ENCODE peak calls at places on chromosomes 4 and X, in four cellular contexts. One of them, this sample, is unnamed.

GRCh38 chr4:1870328-1870577 is 940 bp upstream of the NSD2 start:
- DNase-seq in stimulated activated CD8-positive, alpha-beta memory T cell treated with anti-CD3 and anti-CD28 coated beads, Interleukin-4, amount 100 ng/mL, for 4 hours: peak
- DNase-seq in progenitor cell of endocrine pancreas: peak
- DNase-seq in thoracic aorta: peak
- DNase-seq in this sample: no peak

GRCh38 chr4:121071640-121072037 is 696 bp downstream of the NDNF start:
- DNase-seq in stimulated activated CD8-positive, alpha-beta memory T cell treated with anti-CD3 and anti-CD28 coated beads, Interleukin-4, amount 100 ng/mL, for 4 hours: no peak
- DNase-seq in progenitor cell of endocrine pancreas: no peak
- DNase-seq in thoracic aorta: no peak
- DNase-seq in this sample: no peak

GRCh38 chrX:96837808-96838207 is 45.9 kb upstream of the RPA4 start:
- DNase-seq in stimulated activated CD8-positive, alpha-beta memory T cell treated with anti-CD3 and anti-CD28 coated beads, Interleukin-4, amount 100 ng/mL, for 4 hours: no peak
- DNase-seq in progenitor cell of endocrine pancreas: no peak
- DNase-seq in thoracic aorta: no peak
- DNase-seq in this sample: no peak

GRCh38 chrX:131322646-131323045 is 33.5 kb upstream of the IGSF1 start:
- DNase-seq in stimulated activated CD8-positive, alpha-beta memory T cell treated with anti-CD3 and anti-CD28 coated beads, Interleukin-4, amount 100 ng/mL, for 4 hours: no peak
- DNase-seq in progenitor cell of endocrine pancreas: no peak
- DNase-seq in thoracic aorta: no peak
- DNase-seq in this sample: no peak

GRCh38 chr4:48173055-48173991 is 39.3 kb upstream of the TXK start:
- DNase-seq in stimulated activated CD8-positive, alpha-beta memory T cell treated with anti-CD3 and anti-CD28 coated beads, Interleukin-4, amount 100 ng/mL, for 4 hours: no peak
- DNase-seq in progenitor cell of endocrine pancreas: no peak
- DNase-seq in thoracic aorta: no peak
- DNase-seq in this sample: no peak

GRCh38 chrX:18964026-18964425 is 19.9 kb downstream of the PHKA2 start:
- DNase-seq in stimulated activated CD8-positive, alpha-beta memory T cell treated with anti-CD3 and anti-CD28 coated beads, Interleukin-4, amount 100 ng/mL, for 4 hours: no peak
- DNase-seq in progenitor cell of endocrine pancreas: no peak
- DNase-seq in thoracic aorta: no peak
- DNase-seq in this sample: no peak

GRCh38 chr4:7199129-7199725 is 6.9 kb downstream of the SORCS2 start:
- DNase-seq in stimulated activated CD8-positive, alpha-beta memory T cell treated with anti-CD3 and anti-CD28 coated beads, Interleukin-4, amount 100 ng/mL, for 4 hours: no peak
- DNase-seq in progenitor cell of endocrine pancreas: no peak
- DNase-seq in thoracic aorta: no peak
- DNase-seq in this sample: no peak

GRCh38 chrX:107542500-107542899 is 85.8 kb upstream of the PRPS1 start:
- DNase-seq in stimulated activated CD8-positive, alpha-beta memory T cell treated with anti-CD3 and anti-CD28 coated beads, Interleukin-4, amount 100 ng/mL, for 4 hours: no peak
- DNase-seq in progenitor cell of endocrine pancreas: no peak
- DNase-seq in thoracic aorta: no peak
- DNase-seq in this sample: no peak

GRCh38 chrX:154717824-154718223 is 33.1 kb downstream of the GAB3 start:
- DNase-seq in stimulated activated CD8-positive, alpha-beta memory T cell treated with anti-CD3 and anti-CD28 coated beads, Interleukin-4, amount 100 ng/mL, for 4 hours: no peak
- DNase-seq in progenitor cell of endocrine pancreas: no peak
- DNase-seq in thoracic aorta: no peak
- DNase-seq in this sample: no peak

GRCh38 chrX:23826653-23827052 is 43.7 kb downstream of the SAT1 start:
- DNase-seq in stimulated activated CD8-positive, alpha-beta memory T cell treated with anti-CD3 and anti-CD28 coated beads, Interleukin-4, amount 100 ng/mL, for 4 hours: no peak
- DNase-seq in progenitor cell of endocrine pancreas: no peak
- DNase-seq in thoracic aorta: no peak
- DNase-seq in this sample: no peak

GRCh38 chr4:100306018-100306417 is 115.8 kb upstream of the DDIT4L start:
- DNase-seq in stimulated activated CD8-positive, alpha-beta memory T cell treated with anti-CD3 and anti-CD28 coated beads, Interleukin-4, amount 100 ng/mL, for 4 hours: no peak
- DNase-seq in progenitor cell of endocrine pancreas: no peak
- DNase-seq in thoracic aorta: no peak
- DNase-seq in this sample: no peak

GRCh38 chr4:169996379-169997245 is 29.6 kb downstream of the MFAP3L start:
- DNase-seq in stimulated activated CD8-positive, alpha-beta memory T cell treated with anti-CD3 and anti-CD28 coated beads, Interleukin-4, amount 100 ng/mL, for 4 hours: no peak
- DNase-seq in progenitor cell of endocrine pancreas: no peak
- DNase-seq in thoracic aorta: no peak
- DNase-seq in this sample: no peak

GRCh38 chr4:87005690-87006461 is 71.1 kb downstream of the AFF1 start:
- DNase-seq in stimulated activated CD8-positive, alpha-beta memory T cell treated with anti-CD3 and anti-CD28 coated beads, Interleukin-4, amount 100 ng/mL, for 4 hours: no peak
- DNase-seq in progenitor cell of endocrine pancreas: no peak
- DNase-seq in thoracic aorta: no peak
- DNase-seq in this sample: no peak

GRCh38 chr4:81166431-81166830 is 48.6 kb downstream of the PRKG2 start:
- DNase-seq in stimulated activated CD8-positive, alpha-beta memory T cell treated with anti-CD3 and anti-CD28 coated beads, Interleukin-4, amount 100 ng/mL, for 4 hours: no peak
- DNase-seq in progenitor cell of endocrine pancreas: no peak
- DNase-seq in thoracic aorta: no peak
- DNase-seq in this sample: no peak

GRCh38 chr4:40736910-40737309 is 12.8 kb upstream of the NSUN7 start:
- DNase-seq in stimulated activated CD8-positive, alpha-beta memory T cell treated with anti-CD3 and anti-CD28 coated beads, Interleukin-4, amount 100 ng/mL, for 4 hours: no peak
- DNase-seq in progenitor cell of endocrine pancreas: no peak
- DNase-seq in thoracic aorta: no peak
- DNase-seq in this sample: no peak

GRCh38 chr4:75902352-75902751 is at the start of gene PPEF2:
- DNase-seq in stimulated activated CD8-positive, alpha-beta memory T cell treated with anti-CD3 and anti-CD28 coated beads, Interleukin-4, amount 100 ng/mL, for 4 hours: no peak
- DNase-seq in progenitor cell of endocrine pancreas: no peak
- DNase-seq in thoracic aorta: no peak
- DNase-seq in this sample: no peak

GRCh38 chrX:44144491-44144890 is 171.3 kb upstream of the NDP start:
- DNase-seq in stimulated activated CD8-positive, alpha-beta memory T cell treated with anti-CD3 and anti-CD28 coated beads, Interleukin-4, amount 100 ng/mL, for 4 hours: no peak
- DNase-seq in progenitor cell of endocrine pancreas: no peak
- DNase-seq in thoracic aorta: no peak
- DNase-seq in this sample: no peak

GRCh38 chr4:185171373-185172071 is 28.5 kb downstream of the SLC25A4 start:
- DNase-seq in stimulated activated CD8-positive, alpha-beta memory T cell treated with anti-CD3 and anti-CD28 coated beads, Interleukin-4, amount 100 ng/mL, for 4 hours: no peak
- DNase-seq in progenitor cell of endocrine pancreas: no peak
- DNase-seq in thoracic aorta: no peak
- DNase-seq in this sample: no peak

GRCh38 chr4:26491449-26492170 is 1.3 kb upstream of the CCKAR start:
- DNase-seq in stimulated activated CD8-positive, alpha-beta memory T cell treated with anti-CD3 and anti-CD28 coated beads, Interleukin-4, amount 100 ng/mL, for 4 hours: no peak
- DNase-seq in progenitor cell of endocrine pancreas: no peak
- DNase-seq in thoracic aorta: no peak
- DNase-seq in this sample: no peak

GRCh38 chr4:65880594-65880993 is 210.3 kb upstream of the EPHA5 start:
- DNase-seq in stimulated activated CD8-positive, alpha-beta memory T cell treated with anti-CD3 and anti-CD28 coated beads, Interleukin-4, amount 100 ng/mL, for 4 hours: no peak
- DNase-seq in progenitor cell of endocrine pancreas: no peak
- DNase-seq in thoracic aorta: no peak
- DNase-seq in this sample: no peak

GRCh38 chr4:20615492-20616136 is 84.6 kb upstream of the PACRGL start:
- DNase-seq in stimulated activated CD8-positive, alpha-beta memory T cell treated with anti-CD3 and anti-CD28 coated beads, Interleukin-4, amount 100 ng/mL, for 4 hours: no peak
- DNase-seq in progenitor cell of endocrine pancreas: no peak
- DNase-seq in thoracic aorta: no peak
- DNase-seq in this sample: no peak

GRCh38 chr4:26235500-26235899 is 85.3 kb upstream of the RBPJ start:
- DNase-seq in stimulated activated CD8-positive, alpha-beta memory T cell treated with anti-CD3 and anti-CD28 coated beads, Interleukin-4, amount 100 ng/mL, for 4 hours: no peak
- DNase-seq in progenitor cell of endocrine pancreas: no peak
- DNase-seq in thoracic aorta: no peak
- DNase-seq in this sample: no peak

GRCh38 chr4:76704133-76704881 is 193.6 kb downstream of the SOWAHB start:
- DNase-seq in stimulated activated CD8-positive, alpha-beta memory T cell treated with anti-CD3 and anti-CD28 coated beads, Interleukin-4, amount 100 ng/mL, for 4 hours: no peak
- DNase-seq in progenitor cell of endocrine pancreas: no peak
- DNase-seq in thoracic aorta: no peak
- DNase-seq in this sample: no peak

GRCh38 chrX:118347131-118347530 is 1.2 kb downstream of the WDR44 start:
- DNase-seq in stimulated activated CD8-positive, alpha-beta memory T cell treated with anti-CD3 and anti-CD28 coated beads, Interleukin-4, amount 100 ng/mL, for 4 hours: no peak
- DNase-seq in progenitor cell of endocrine pancreas: no peak
- DNase-seq in thoracic aorta: no peak
- DNase-seq in this sample: no peak

GRCh38 chrX:21993265-21993664 is 38.9 kb upstream of the PHEX start:
- DNase-seq in stimulated activated CD8-positive, alpha-beta memory T cell treated with anti-CD3 and anti-CD28 coated beads, Interleukin-4, amount 100 ng/mL, for 4 hours: no peak
- DNase-seq in progenitor cell of endocrine pancreas: no peak
- DNase-seq in thoracic aorta: no peak
- DNase-seq in this sample: no peak

GRCh38 chr4:179116011-179116410 is 1673.8 kb upstream of the AGA start:
- DNase-seq in stimulated activated CD8-positive, alpha-beta memory T cell treated with anti-CD3 and anti-CD28 coated beads, Interleukin-4, amount 100 ng/mL, for 4 hours: no peak
- DNase-seq in progenitor cell of endocrine pancreas: no peak
- DNase-seq in thoracic aorta: no peak
- DNase-seq in this sample: no peak

GRCh38 chr4:83114576-83114975 is at the start of gene PLAC8:
- DNase-seq in stimulated activated CD8-positive, alpha-beta memory T cell treated with anti-CD3 and anti-CD28 coated beads, Interleukin-4, amount 100 ng/mL, for 4 hours: no peak
- DNase-seq in progenitor cell of endocrine pancreas: no peak
- DNase-seq in thoracic aorta: no peak
- DNase-seq in this sample: no peak